ENCODE peak calls at places on chromosomes 12 and 14, in eight cellular contexts. L, D, Z, T, O, H, C and G are unnamed samples.
A peak's percentile ranks its signal among the peaks of the same experiment; 100 is the strongest.

GRCh38 chr12:100688451-100688864 is 106.1 kb upstream of the ANO4 start:
- DNase-seq in T (no peak), C (no peak), L (no peak), D (no peak), Z (no peak), H (no peak), O (no peak), G (no peak)

GRCh38 chr14:54354096-54354495 is 42.7 kb upstream of the CDKN3 start:
- DNase-seq in L (no peak), D (no peak), T (no peak), C (no peak), O (no peak), H (no peak), Z (no peak), G (no peak)

GRCh38 chr12:98894412-98895085 is 249.5 kb downstream of the APAF1 start:
- DNase-seq in C (peak; percentile 45), D (no peak), O (no peak), L (no peak), Z (no peak), H (no peak), T (peak; percentile 40), G (no peak)

GRCh38 chr12:109951751-109952150 is 44.4 kb downstream of the GIT2 start:
- DNase-seq in Z (no peak), O (peak; percentile 79), C (no peak), T (peak; percentile 55), L (peak; percentile 74), D (no peak), H (no peak), G (peak; percentile 34)

GRCh38 chr12:52245259-52245961 is 12.4 kb downstream of the KRT7 start:
- DNase-seq in C (no peak), L (no peak), T (no peak), O (no peak), D (no peak), H (no peak), Z (no peak), G (no peak)

GRCh38 chr14:50249118-50249775 is 17.9 kb upstream of the SOS2 start:
- DNase-seq in D (no peak), Z (no peak), L (no peak), T (no peak), C (no peak), O (no peak), H (no peak), G (no peak)

GRCh38 chr12:119990382-119990874 is 1.4 kb downstream of the BICDL1 start:
- DNase-seq in L (no peak), C (no peak), D (no peak), H (no peak), O (no peak), T (no peak), Z (no peak), G (peak; percentile 94)

GRCh38 chr14:73567951-73568885 is 795 bp upstream of the ACOT2 start:
- DNase-seq in Z (no peak), D (no peak), C (no peak), H (no peak), L (no peak), O (no peak), T (peak; percentile 0), G (no peak)

GRCh38 chr12:60148109-60148508 is 552.3 kb downstream of the SLC16A7 start:
- DNase-seq in Z (no peak), H (no peak), L (peak; percentile 21), D (no peak), T (no peak), C (no peak), O (peak; percentile 90), G (peak; percentile 75)

GRCh38 chr14:85195872-85196477 is 334.0 kb upstream of the FLRT2 start:
- DNase-seq in O (peak; percentile 5), H (no peak), C (no peak), T (no peak), D (no peak), Z (no peak), L (peak; percentile 39), G (no peak)

GRCh38 chr12:724194-724855 is 28.1 kb upstream of the WNK1 start:
- DNase-seq in H (no peak), L (peak; percentile 43), Z (no peak), C (no peak), T (peak; percentile 18), D (no peak), O (no peak), G (no peak)

GRCh38 chr14:85856430-85856829 is 326.5 kb downstream of the FLRT2 start:
- DNase-seq in O (no peak), T (no peak), D (no peak), C (no peak), L (no peak), Z (no peak), H (no peak), G (no peak)

GRCh38 chr12:131894981-131895639 is 688 bp downstream of the ULK1 start:
- DNase-seq in H (peak; percentile 38), D (no peak), T (peak; percentile 44), Z (peak; percentile 30), O (no peak), C (no peak), L (no peak), G (no peak)

GRCh38 chr14:67440513-67440912 is 28.5 kb upstream of the PLEK2 start:
- DNase-seq in O (no peak), Z (no peak), D (no peak), T (no peak), L (no peak), C (no peak), H (no peak), G (no peak)

GRCh38 chr14:101821528-101821927 is 60.0 kb downstream of the PPP2R5C start:
- DNase-seq in O (no peak), L (no peak), D (no peak), Z (no peak), C (no peak), T (no peak), H (no peak), G (no peak)

GRCh38 chr12:1863823-1864222 is 43.5 kb downstream of the LRTM2 start:
- DNase-seq in T (no peak), Z (peak; percentile 9), D (no peak), L (no peak), H (no peak), O (no peak), C (no peak), G (no peak)

GRCh38 chr12:105358789-105359188 is 28.3 kb downstream of the C12orf75 start:
- DNase-seq in O (no peak), H (no peak), L (no peak), Z (no peak), D (no peak), T (no peak), C (no peak), G (no peak)

GRCh38 chr14:93317836-93318807 is 14.7 kb downstream of the BTBD7 start:
- DNase-seq in C (no peak), Z (no peak), T (no peak), D (no peak), L (peak; percentile 61), H (no peak), O (peak; percentile 71), G (no peak)

DNA sequence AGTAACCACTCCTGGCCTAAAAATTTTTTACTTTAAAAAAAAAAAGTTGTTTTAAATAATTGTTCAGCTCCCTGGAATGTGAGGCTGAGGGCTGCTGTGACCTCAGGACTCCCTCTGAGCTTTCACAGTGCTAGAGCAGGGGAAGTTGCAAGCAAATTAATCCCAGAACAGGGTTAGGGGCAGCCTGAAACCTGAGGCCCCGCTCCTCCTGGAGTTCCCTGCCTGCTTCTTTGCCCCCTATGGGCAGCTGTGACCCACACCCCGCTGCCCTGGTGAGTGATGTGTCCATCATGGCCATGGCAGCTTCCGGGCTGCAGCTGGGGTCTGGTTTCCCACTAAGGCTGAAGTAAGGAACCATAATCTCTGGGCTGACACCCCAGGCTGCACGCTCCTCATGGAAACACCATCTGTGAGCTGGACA is 9.5 kb downstream of the RITA1 start:
- DNase-seq in H (peak; percentile 56), D (no peak), L (no peak), O (peak; percentile 54), Z (no peak), C (no peak), T (no peak), G (peak; percentile 30)
- TF ChIP-seq CTCF in H (peak; percentile 8), D (no peak), L (no peak), O (no peak), Z (no peak), C (no peak), T (no peak), G (no peak)

DNA sequence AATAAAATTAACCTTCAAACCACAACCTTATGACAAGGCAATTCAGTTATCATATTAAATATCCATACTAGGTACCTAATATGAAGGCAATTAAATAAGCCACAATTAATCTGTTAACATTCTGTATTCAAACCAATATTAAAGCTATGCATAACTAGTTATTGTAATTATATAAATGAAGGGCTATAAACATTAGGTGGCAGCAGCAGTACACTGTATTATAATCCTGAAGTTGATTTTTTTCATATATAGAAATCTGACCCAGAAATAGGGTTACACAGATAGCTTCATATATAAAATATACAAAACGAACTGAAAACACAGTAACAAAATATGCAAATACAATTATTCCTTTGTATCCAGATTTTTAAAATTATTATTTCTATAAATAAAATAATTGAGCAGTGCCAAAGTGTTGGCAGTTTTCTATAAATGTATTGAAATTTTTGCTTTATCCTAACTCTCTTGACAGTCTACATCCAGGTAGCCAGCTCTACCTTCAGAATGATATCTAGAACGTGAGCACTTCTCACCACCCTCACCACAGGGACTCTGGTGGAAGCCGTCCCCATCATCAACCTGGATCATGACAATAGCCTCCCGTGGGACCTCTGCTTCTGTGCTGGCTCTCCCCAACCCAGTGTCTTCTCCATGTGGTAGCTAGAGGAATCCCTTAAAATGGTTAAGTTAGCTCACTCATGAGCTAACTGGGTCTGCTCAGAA is 136.2 kb downstream of the MED13L start:
- DNase-seq in Z (no peak), O (no peak), H (no peak), D (no peak), T (no peak), C (no peak), L (no peak), G (no peak)
- TF ChIP-seq CTCF in Z (no peak), O (peak; percentile 6), H (no peak), D (no peak), T (no peak), C (no peak), L (peak; percentile 27), G (peak; percentile 17)

DNA sequence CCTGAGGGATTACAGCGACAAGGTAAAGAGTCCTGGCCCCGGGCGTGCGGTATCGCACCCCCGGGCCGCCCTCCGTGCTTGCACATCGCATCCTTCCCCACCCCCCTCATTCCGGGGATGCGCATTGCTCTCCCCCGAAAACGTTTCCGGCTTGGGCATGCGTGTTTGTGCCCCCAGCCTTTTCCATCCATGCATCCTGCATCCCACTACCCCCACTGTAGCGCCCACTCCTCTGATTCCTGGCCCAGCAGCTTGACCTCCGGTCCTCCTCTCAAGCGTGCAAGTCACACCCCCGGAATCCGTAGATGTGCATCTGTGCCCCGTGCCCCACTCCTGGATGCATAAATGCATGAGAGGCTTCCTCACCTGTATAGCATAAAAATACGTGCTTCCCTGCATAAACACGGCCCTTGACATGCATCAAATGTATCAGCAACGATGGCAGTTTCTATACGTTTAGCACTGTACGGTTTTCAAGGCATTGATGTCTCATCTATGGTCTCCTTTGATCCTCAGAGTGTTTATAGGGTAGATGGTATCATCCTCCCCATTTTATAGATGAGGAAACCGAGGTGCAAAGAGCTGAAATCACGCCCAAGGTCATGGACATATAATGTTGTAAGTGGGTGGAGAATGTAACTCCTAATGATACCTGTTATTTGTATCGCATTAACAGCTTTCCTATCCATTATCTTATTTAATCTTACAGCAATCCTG is 484 bp downstream of the RIC8B start:
- DNase-seq in Z (no peak), D (no peak), H (no peak), O (no peak), C (no peak), L (no peak), T (no peak), G (no peak)
- TF ChIP-seq CTCF in Z (no peak), D (no peak), H (no peak), O (no peak), C (no peak), L (no peak), T (no peak), G (no peak)

GRCh38 chr14:24273422-24273998 is 2.1 kb upstream of the RABGGTA start:
- DNase-seq in C (no peak), Z (no peak), O (no peak), L (no peak), H (no peak), T (no peak), D (no peak), G (no peak)
- TF ChIP-seq CTCF in C (no peak), Z (no peak), O (peak; percentile 28), L (no peak), H (no peak), T (no peak), D (no peak), G (peak; percentile 49)